ENCODE peak calls at places on chromosomes 12 and 14, in seven cellular contexts. C is cardiac muscle cell; U is neuronal stem cell; P is CD8-positive, alpha-beta T cell; R is kidney; J is heart right ventricle; Q is heart left ventricle. X is an unnamed sample.
A peak's percentile ranks its signal among the peaks of the same experiment; 100 is the strongest.

GRCh38 chr12:65999564-66000280 is 130.8 kb downstream of the LLPH start:
- DNase-seq in C (no peak), U (no peak), P (no peak), R (no peak), J (no peak), Q (no peak), X (no peak)

GRCh38 chr14:55605793-55606192 is 25.8 kb downstream of the KTN1 start:
- DNase-seq in C (no peak), U (no peak), P (no peak), R (no peak), J (no peak), Q (no peak), X (no peak)

GRCh38 chr14:23183076-23183475 is 384 bp downstream of the SLC7A8 start:
- DNase-seq in C (no peak), U (no peak), P (no peak), R (no peak), J (no peak), Q (no peak), X (no peak)

GRCh38 chr14:59869381-59870255 is 958 bp downstream of the RTN1 start:
- DNase-seq in C (peak; percentile 13), U (no peak), P (no peak), R (peak; percentile 62), J (no peak), Q (peak; percentile 56), X (no peak)

GRCh38 chr12:9792185-9792900 is 31.6 kb upstream of the CD69 start:
- DNase-seq in C (no peak), U (no peak), P (no peak), R (no peak), J (no peak), Q (no peak), X (no peak)

GRCh38 chr12:122835693-122836026 is 403 bp downstream of the HIP1R start:
- DNase-seq in C (peak; percentile 63), U (no peak), P (no peak), R (peak; percentile 80), J (no peak), Q (no peak), X (peak; percentile 19)

GRCh38 chr12:127690161-127690560 is 576.8 kb upstream of the TMEM132C start:
- DNase-seq in C (peak; percentile 13), U (no peak), P (no peak), R (no peak), J (no peak), Q (no peak), X (no peak)

GRCh38 chr14:69711065-69711464 is 55.9 kb upstream of the SRSF5 start:
- DNase-seq in C (peak; percentile 24), U (no peak), P (no peak), R (peak; percentile 84), J (peak; percentile 77), Q (peak; percentile 88), X (no peak)

GRCh38 chr14:90061849-90062794 is at the start of gene KCNK13:
- DNase-seq in C (peak; percentile 43), U (peak; percentile 39), P (no peak), R (no peak), J (no peak), Q (peak; percentile 63), X (no peak)

GRCh38 chr12:132146772-132147422 is 2.6 kb downstream of the NOC4L start:
- DNase-seq in C (no peak), U (no peak), P (no peak), R (peak; percentile 55), J (no peak), Q (no peak), X (no peak)

GRCh38 chr12:27549801-27550652 is 26.0 kb downstream of the PPFIBP1 start:
- DNase-seq in C (peak; percentile 7), U (no peak), P (no peak), R (peak; percentile 84), J (peak; percentile 90), Q (peak; percentile 85), X (no peak)

GRCh38 chr12:122004633-122005071 is 17.0 kb upstream of the BCL7A start:
- DNase-seq in C (peak; percentile 15), U (no peak), P (no peak), R (peak; percentile 61), J (no peak), Q (peak; percentile 37), X (no peak)

GRCh38 chr14:89549381-89550102 is 132.5 kb upstream of the FOXN3 start:
- DNase-seq in C (no peak), U (no peak), P (no peak), R (no peak), J (no peak), Q (no peak), X (no peak)

GRCh38 chr12:96606646-96607045 is 117.3 kb downstream of the CFAP54 start:
- DNase-seq in C (no peak), U (no peak), P (no peak), R (no peak), J (no peak), Q (no peak), X (no peak)

GRCh38 chr12:12436831-12437345 is 80.0 kb downstream of the BORCS5 start:
- DNase-seq in C (no peak), U (no peak), P (no peak), R (no peak), J (no peak), Q (no peak), X (no peak)

GRCh38 chr12:2170376-2170775 is 117.6 kb downstream of the CACNA1C start:
- DNase-seq in C (no peak), U (no peak), P (no peak), R (no peak), J (no peak), Q (no peak), X (no peak)

GRCh38 chr14:52049721-52050588 is 18.9 kb downstream of the NID2 start:
- DNase-seq in C (no peak), U (no peak), P (no peak), R (no peak), J (no peak), Q (no peak), X (no peak)

GRCh38 chr14:52051251-52051650 is 17.6 kb downstream of the NID2 start:
- DNase-seq in C (no peak), U (no peak), P (no peak), R (no peak), J (no peak), Q (no peak), X (no peak)

GRCh38 chr14:52048641-52049204 is 20.1 kb downstream of the NID2 start:
- DNase-seq in C (no peak), U (no peak), P (no peak), R (no peak), J (no peak), Q (no peak), X (no peak)

GRCh38 chr14:52048132-52048531 is 20.7 kb downstream of the NID2 start:
- DNase-seq in C (no peak), U (no peak), P (no peak), R (no peak), J (no peak), Q (no peak), X (no peak)

DNA sequence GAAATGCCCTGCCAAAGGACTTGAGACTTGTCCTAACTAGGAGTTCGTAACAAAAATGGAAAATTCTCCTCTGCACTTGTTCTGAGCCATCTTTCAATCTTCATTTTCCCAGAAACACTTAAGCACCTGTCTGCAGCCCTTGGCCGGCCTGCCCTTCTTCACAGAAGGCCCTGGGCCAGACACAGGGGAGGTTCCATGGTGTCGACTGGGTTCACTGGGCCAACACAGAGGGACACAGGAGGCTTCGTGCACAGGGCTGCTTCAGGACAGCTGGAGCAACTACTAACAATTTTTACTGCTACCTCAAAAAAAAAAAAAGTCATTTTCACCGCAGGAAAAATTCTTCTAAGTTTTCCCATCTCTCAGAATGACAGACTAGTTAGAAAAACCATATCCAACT is 19.6 kb downstream of the NID2 start:
- DNase-seq in C (no peak), U (no peak), P (no peak), R (no peak), J (no peak), Q (no peak), X (no peak)
- H3K4me1 ChIP-seq in C (peaks cover 88% of the 10 kb centered on the region), U (peaks cover 9% of the 10 kb centered on the region), P (no peaks in the 10 kb centered on the region), R (peaks cover 12% of the 10 kb centered on the region), J (peaks cover 83% of the 10 kb centered on the region), Q (peaks cover 83% of the 10 kb centered on the region), X (no peaks in the 10 kb centered on the region)

DNA sequence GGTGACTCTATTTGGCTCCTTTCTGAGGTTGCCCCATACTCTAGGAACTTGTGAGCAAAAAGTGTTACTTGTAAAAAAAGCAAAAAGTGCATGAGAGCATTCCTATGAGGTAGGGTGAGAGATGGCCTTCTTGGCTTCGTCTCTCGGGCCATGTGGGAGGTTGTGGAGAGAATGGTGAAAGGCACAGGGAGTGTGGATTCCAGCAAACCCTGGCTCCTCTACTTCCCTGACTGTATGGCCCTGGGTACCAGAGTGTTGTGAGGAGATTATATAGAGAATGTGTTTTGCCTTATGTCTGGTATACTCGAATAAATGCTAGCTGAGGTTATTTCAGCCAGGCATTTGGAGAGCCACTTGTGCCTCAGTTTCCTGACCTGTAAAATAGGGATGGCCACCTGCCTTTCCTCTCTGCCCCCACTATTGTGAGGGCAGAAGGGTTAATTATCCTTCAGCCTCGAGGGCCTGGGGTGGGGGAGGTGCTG is 11.0 kb downstream of the PLEKHG3 start:
- DNase-seq in C (no peak), U (no peak), P (no peak), R (no peak), J (no peak), Q (no peak), X (no peak)
- H3K27ac ChIP-seq in C (no peak overlapping the region), U (peak overlapping the region; percentile 63), P (no peak overlapping the region), R (peak overlapping the region; percentile 89), J (no peak overlapping the region), Q (peak overlapping the region; percentile 71), X (no peak overlapping the region)

DNA sequence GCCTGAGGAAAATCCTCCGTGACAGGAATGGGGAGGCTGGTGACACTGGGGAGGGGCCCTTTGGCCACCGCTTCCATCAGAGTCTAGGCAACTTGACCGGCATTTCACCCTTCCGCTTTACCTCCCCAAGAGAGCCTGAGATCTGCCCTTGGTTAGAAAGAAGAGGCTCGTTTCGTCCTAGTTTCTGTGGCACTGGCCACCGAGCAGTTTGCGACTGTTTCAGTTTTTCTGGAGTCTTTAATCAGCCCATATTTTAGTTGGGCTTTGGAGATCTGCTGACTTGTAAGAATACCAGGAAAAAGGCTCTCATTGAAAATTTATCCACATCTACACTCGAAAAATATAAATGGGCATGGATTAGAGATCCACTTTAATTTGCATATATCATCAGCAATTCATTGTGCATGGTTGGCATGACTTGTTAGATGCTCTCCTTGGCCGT is 414 bp upstream of the ANKS1B start:
- DNase-seq in C (no peak), U (no peak), P (no peak), R (no peak), J (no peak), Q (no peak), X (no peak)
- H3K4me1 ChIP-seq in C (peaks cover 7% of the 10 kb centered on the region), U (peaks cover 7% of the 10 kb centered on the region), P (no peaks in the 10 kb centered on the region), R (peaks cover 5% of the 10 kb centered on the region), J (no peaks in the 10 kb centered on the region), Q (no peaks in the 10 kb centered on the region), X (no peaks in the 10 kb centered on the region)

GRCh38 chr14:50792058-50792477 is 38.9 kb downstream of the NIN start:
- DNase-seq in C (no peak), U (no peak), P (peak; percentile 56), R (no peak), J (no peak), Q (no peak), X (no peak)

GRCh38 chr14:50791201-50791600 is 39.8 kb downstream of the NIN start:
- DNase-seq in C (no peak), U (no peak), P (no peak), R (no peak), J (no peak), Q (no peak), X (no peak)

GRCh38 chr14:50794063-50794645 is 36.8 kb downstream of the NIN start:
- DNase-seq in C (no peak), U (no peak), P (no peak), R (no peak), J (no peak), Q (no peak), X (no peak)

GRCh38 chr14:50792634-50793068 is 38.3 kb downstream of the NIN start:
- DNase-seq in C (no peak), U (no peak), P (no peak), R (no peak), J (peak; percentile 34), Q (no peak), X (no peak)

GRCh38 chr14:50790568-50790967 is 40.4 kb downstream of the NIN start:
- DNase-seq in C (no peak), U (no peak), P (no peak), R (no peak), J (no peak), Q (no peak), X (no peak)
- H3K27ac ChIP-seq in C (peak overlapping the region; percentile 59), U (no peak overlapping the region), P (no peak overlapping the region), R (no peak overlapping the region), J (no peak overlapping the region), Q (peak overlapping the region; percentile 81), X (no peak overlapping the region)